ENCODE peak calls at places on chromosomes 4 and X, in seven cellular contexts. Z, Q, P, N, K, Y and O are unnamed samples.

GRCh38 chrX:7270018-7270417 is 122.1 kb upstream of the PUDP start:
- DNase-seq in Q (no peak), K (no peak), Y (no peak), P (no peak), N (no peak), Z (no peak), O (no peak)

GRCh38 chr4:176660561-176660960 is 132.2 kb downstream of the VEGFC start:
- DNase-seq in Y (no peak), K (no peak), Q (no peak), Z (no peak), N (no peak), P (no peak), O (no peak)

GRCh38 chr4:48033825-48034413 is 17.3 kb downstream of the NIPAL1 start:
- DNase-seq in K (no peak), Y (peak), P (peak), Z (peak), Q (no peak), N (no peak), O (no peak)

GRCh38 chr4:61580721-61581377 is 380.7 kb downstream of the ADGRL3 start:
- DNase-seq in Y (no peak), Q (no peak), Z (no peak), N (no peak), P (no peak), K (no peak), O (no peak)

GRCh38 chr4:53644607-53645006 is 53.3 kb upstream of the LNX1 start:
- DNase-seq in Q (no peak), N (no peak), K (no peak), Y (no peak), P (no peak), Z (no peak), O (no peak)

GRCh38 chr4:154471924-154472323 is 19.7 kb downstream of the DCHS2 start:
- DNase-seq in K (no peak), Q (no peak), P (no peak), Y (no peak), N (no peak), Z (no peak), O (no peak)

GRCh38 chr4:139176299-139177048 is 544 bp downstream of the ELF2 start:
- DNase-seq in Y (peak), Q (peak), K (peak), Z (peak), N (peak), P (peak), O (peak)

GRCh38 chr4:176048631-176049030 is 17.0 kb upstream of the WDR17 start:
- DNase-seq in Q (no peak), P (no peak), K (no peak), Y (no peak), N (no peak), Z (no peak), O (no peak)

GRCh38 chr4:159103406-159104131 is 690 bp downstream of the RAPGEF2 start:
- DNase-seq in P (no peak), Z (peak), Y (peak), N (peak), Q (no peak), K (peak), O (peak)

GRCh38 chrX:110044531-110045249 is 41.8 kb downstream of the TMEM164 start:
- DNase-seq in Z (no peak), Y (no peak), K (no peak), P (no peak), Q (no peak), N (no peak), O (no peak)

GRCh38 chr4:112167790-112168189 is 22.5 kb downstream of the FAM241A start:
- DNase-seq in Z (no peak), Y (no peak), P (no peak), K (no peak), Q (no peak), N (no peak), O (no peak)

GRCh38 chrX:134542485-134542884 is 82.5 kb downstream of the HPRT1 start:
- DNase-seq in P (no peak), N (no peak), K (no peak), Z (no peak), Q (no peak), Y (no peak), O (peak)

GRCh38 chr4:184471872-184472539 is 2.3 kb downstream of the IRF2 start:
- DNase-seq in Y (peak), P (no peak), Z (peak), N (no peak), K (no peak), Q (no peak), O (no peak)

GRCh38 chr4:612052-612748 is 13.2 kb upstream of the PDE6B start:
- DNase-seq in K (peak), P (no peak), N (no peak), Z (peak), Y (no peak), Q (no peak), O (no peak)

GRCh38 chr4:93719552-93719951 is 109.0 kb upstream of the ATOH1 start:
- DNase-seq in Y (no peak), K (no peak), Z (no peak), N (no peak), P (no peak), Q (no peak), O (no peak)

GRCh38 chr4:11765849-11766453 is 337.3 kb upstream of the HS3ST1 start:
- DNase-seq in N (no peak), K (no peak), Q (no peak), Z (peak), Y (peak), P (no peak), O (peak)

GRCh38 chr4:147550626-147551250 is 66.5 kb upstream of the TMEM184C start:
- DNase-seq in P (no peak), K (no peak), Q (no peak), Y (peak), Z (no peak), N (no peak), O (no peak)

GRCh38 chr4:8294775-8295174 is 25.2 kb downstream of the HTRA3 start:
- DNase-seq in Y (no peak), K (no peak), P (no peak), Z (no peak), Q (no peak), N (no peak), O (no peak)

GRCh38 chr4:39976945-39977488 is 694 bp downstream of the PDS5A start:
- DNase-seq in N (peak), K (no peak), P (peak), Q (peak), Y (no peak), Z (peak), O (peak)

GRCh38 chrX:131271826-131272225 is 17.3 kb downstream of the IGSF1 start:
- DNase-seq in Z (no peak), Q (no peak), K (no peak), P (no peak), Y (no peak), N (no peak), O (no peak)